ENCODE peak calls at places on chromosomes 2 and 18, in six cellular contexts. One of them, this sample, is unnamed.

GRCh38 chr2:224894356-224894755 is 147.9 kb downstream of the DOCK10 start:
- DNase-seq in GM12891: no peak
- DNase-seq in HepG2: no peak
- DNase-seq in GM12878: peak
- DNase-seq in K562: no peak
- DNase-seq in H1: no peak
- DNase-seq in this sample: no peak

GRCh38 chr2:37797081-37797480 is 125.6 kb upstream of the CDC42EP3 start:
- DNase-seq in HepG2: no peak
- DNase-seq in GM12891: no peak
- DNase-seq in GM12878: no peak
- DNase-seq in K562: no peak
- DNase-seq in H1: no peak
- DNase-seq in this sample: no peak

GRCh38 chr2:148507970-148508369 is 136.6 kb upstream of the EPC2 start:
- DNase-seq in H1: no peak
- DNase-seq in GM12878: no peak
- DNase-seq in GM12891: no peak
- DNase-seq in HepG2: no peak
- DNase-seq in K562: no peak
- DNase-seq in this sample: no peak

GRCh38 chr18:9719421-9719981 is 11.4 kb downstream of the RAB31 start:
- DNase-seq in GM12878: no peak
- DNase-seq in K562: no peak
- DNase-seq in HepG2: no peak
- DNase-seq in GM12891: no peak
- DNase-seq in H1: no peak
- DNase-seq in this sample: no peak

GRCh38 chr2:227473019-227473461 is 1.1 kb downstream of the AGFG1 start:
- DNase-seq in HepG2: no peak
- DNase-seq in K562: no peak
- DNase-seq in GM12891: no peak
- DNase-seq in GM12878: no peak
- DNase-seq in H1: no peak
- DNase-seq in this sample: no peak

GRCh38 chr2:238883315-238884004 is 35.6 kb downstream of the TWIST2 start:
- DNase-seq in GM12891: no peak
- DNase-seq in HepG2: no peak
- DNase-seq in GM12878: no peak
- DNase-seq in H1: no peak
- DNase-seq in K562: no peak
- DNase-seq in this sample: no peak

GRCh38 chr2:233912799-233913423 is 4.3 kb upstream of the TRPM8 start:
- DNase-seq in H1: no peak
- DNase-seq in GM12878: no peak
- DNase-seq in K562: no peak
- DNase-seq in GM12891: no peak
- DNase-seq in HepG2: peak
- DNase-seq in this sample: no peak

GRCh38 chr2:150911766-150912280 is 349.8 kb downstream of the RBM43 start:
- DNase-seq in GM12891: no peak
- DNase-seq in HepG2: peak
- DNase-seq in H1: no peak
- DNase-seq in GM12878: no peak
- DNase-seq in K562: no peak
- DNase-seq in this sample: no peak

GRCh38 chr2:46347649-46348280 is 50.6 kb downstream of the EPAS1 start:
- DNase-seq in GM12891: no peak
- DNase-seq in HepG2: no peak
- DNase-seq in H1: no peak
- DNase-seq in K562: no peak
- DNase-seq in GM12878: no peak
- DNase-seq in this sample: no peak

GRCh38 chr2:131493199-131494018 is 1.2 kb upstream of the MZT2A start:
- DNase-seq in K562: no peak
- DNase-seq in H1: no peak
- DNase-seq in GM12891: no peak
- DNase-seq in GM12878: no peak
- DNase-seq in HepG2: peak
- DNase-seq in this sample: no peak

GRCh38 chr2:21135585-21135984 is 11.8 kb downstream of the TDRD15 start:
- DNase-seq in HepG2: no peak
- DNase-seq in H1: no peak
- DNase-seq in K562: no peak
- DNase-seq in GM12878: no peak
- DNase-seq in GM12891: no peak
- DNase-seq in this sample: no peak

GRCh38 chr18:74804677-74805076 is 207.0 kb downstream of the ZNF407 start:
- DNase-seq in K562: no peak
- DNase-seq in GM12891: no peak
- DNase-seq in H1: no peak
- DNase-seq in GM12878: no peak
- DNase-seq in HepG2: no peak
- DNase-seq in this sample: no peak

GRCh38 chr18:21038201-21038600 is 73.4 kb downstream of the ROCK1 start:
- DNase-seq in H1: no peak
- DNase-seq in GM12878: no peak
- DNase-seq in GM12891: no peak
- DNase-seq in K562: no peak
- DNase-seq in HepG2: no peak
- DNase-seq in this sample: no peak

GRCh38 chr2:4381049-4381448 is 677.7 kb downstream of the DCDC2C start:
- DNase-seq in GM12878: no peak
- DNase-seq in GM12891: no peak
- DNase-seq in HepG2: no peak
- DNase-seq in K562: no peak
- DNase-seq in H1: peak
- DNase-seq in this sample: no peak

GRCh38 chr2:206477296-206477695 is 34.0 kb downstream of the ADAM23 start:
- DNase-seq in H1: no peak
- DNase-seq in K562: no peak
- DNase-seq in GM12891: no peak
- DNase-seq in HepG2: no peak
- DNase-seq in GM12878: no peak
- DNase-seq in this sample: no peak

GRCh38 chr2:128277961-128278681 is 40.5 kb downstream of the HS6ST1 start:
- DNase-seq in GM12891: no peak
- DNase-seq in GM12878: no peak
- DNase-seq in HepG2: no peak
- DNase-seq in K562: no peak
- DNase-seq in H1: no peak
- DNase-seq in this sample: no peak

GRCh38 chr2:150478206-150478974 is 9.1 kb downstream of the RND3 start:
- DNase-seq in HepG2: no peak
- DNase-seq in H1: no peak
- DNase-seq in GM12878: no peak
- DNase-seq in K562: no peak
- DNase-seq in GM12891: no peak
- DNase-seq in this sample: no peak

GRCh38 chr2:202375006-202375610 is 1.0 kb upstream of the BMPR2 start:
- DNase-seq in H1: no peak
- DNase-seq in GM12878: no peak
- DNase-seq in K562: no peak
- DNase-seq in HepG2: peak
- DNase-seq in GM12891: no peak
- DNase-seq in this sample: peak

GRCh38 chr2:239161711-239162140 is 239.1 kb downstream of the HDAC4 start:
- DNase-seq in GM12891: no peak
- DNase-seq in HepG2: no peak
- DNase-seq in GM12878: no peak
- DNase-seq in H1: no peak
- DNase-seq in K562: no peak
- DNase-seq in this sample: no peak

DNA sequence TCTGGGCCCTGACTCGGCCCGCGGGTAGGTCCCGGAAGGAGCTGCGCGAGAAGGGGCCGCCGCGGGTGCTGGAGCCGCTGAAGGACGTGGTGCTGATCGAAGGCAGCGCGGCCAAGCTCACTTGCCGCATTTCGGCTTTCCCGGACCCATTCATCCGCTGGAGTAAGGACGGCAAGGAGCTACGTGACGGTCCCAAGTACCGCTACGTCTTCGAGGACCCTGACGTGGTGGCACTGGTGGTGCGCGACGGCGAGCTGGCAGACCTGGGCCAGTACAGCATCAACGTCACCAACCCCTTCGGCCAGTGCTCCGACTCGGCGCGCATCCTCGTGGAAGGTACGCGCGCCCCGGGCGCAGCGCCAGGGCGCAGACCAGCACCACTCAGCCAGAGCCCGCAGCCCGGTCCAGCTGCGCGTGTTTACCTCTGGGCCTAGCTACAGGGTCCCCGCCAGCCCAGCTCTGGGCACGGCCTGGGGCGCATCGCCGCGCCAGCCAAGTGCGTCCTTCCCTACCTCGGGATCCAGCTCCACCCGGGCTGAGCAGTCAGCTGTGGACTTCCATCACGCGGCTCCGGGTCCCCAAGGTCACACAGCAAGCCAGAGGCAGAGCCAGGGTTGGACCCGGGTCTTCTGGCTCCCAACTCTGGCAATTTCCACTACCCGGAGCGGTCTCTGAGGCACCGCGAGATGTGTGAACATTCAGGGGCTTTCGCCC is 1.8 kb upstream of the GMPPA start:
- DNase-seq in HepG2: no peak
- DNase-seq in H1: no peak
- DNase-seq in GM12878: no peak
- DNase-seq in K562: no peak
- DNase-seq in GM12891: no peak
- DNase-seq in this sample: no peak
- TF ChIP-seq POLR2AphosphoS5 in HepG2: no peak
- TF ChIP-seq POLR2AphosphoS5 in H1: no peak
- TF ChIP-seq POLR2AphosphoS5 in GM12878: no peak
- TF ChIP-seq POLR2AphosphoS5 in K562: no peak
- TF ChIP-seq POLR2AphosphoS5 in GM12891: no peak
- TF ChIP-seq POLR2AphosphoS5 in this sample: no peak

GRCh38 chr2:95077893-95078603 is 43.6 kb downstream of the MRPS5 start:
- DNase-seq in K562: no peak
- DNase-seq in HepG2: no peak
- DNase-seq in GM12891: no peak
- DNase-seq in H1: no peak
- DNase-seq in GM12878: no peak
- DNase-seq in this sample: no peak

GRCh38 chr2:95086017-95086416 is 35.6 kb downstream of the MRPS5 start:
- DNase-seq in GM12878: no peak
- DNase-seq in H1: no peak
- DNase-seq in HepG2: no peak
- DNase-seq in GM12891: no peak
- DNase-seq in K562: no peak
- DNase-seq in this sample: no peak

GRCh38 chr2:95087379-95087778 is 34.2 kb downstream of the MRPS5 start:
- DNase-seq in K562: no peak
- DNase-seq in GM12878: no peak
- DNase-seq in HepG2: no peak
- DNase-seq in H1: no peak
- DNase-seq in GM12891: no peak
- DNase-seq in this sample: no peak

GRCh38 chr2:95079455-95079776 is 42.2 kb downstream of the MRPS5 start:
- DNase-seq in H1: no peak
- DNase-seq in GM12891: no peak
- DNase-seq in K562: no peak
- DNase-seq in HepG2: no peak
- DNase-seq in GM12878: no peak
- DNase-seq in this sample: no peak

GRCh38 chr2:95082479-95082878 is 39.1 kb downstream of the MRPS5 start:
- DNase-seq in K562: no peak
- DNase-seq in H1: no peak
- DNase-seq in HepG2: no peak
- DNase-seq in GM12878: no peak
- DNase-seq in GM12891: no peak
- DNase-seq in this sample: no peak
- TF ChIP-seq POLR2A in K562: no peak
- TF ChIP-seq POLR2A in H1: no peak
- TF ChIP-seq POLR2A in HepG2: no peak
- TF ChIP-seq POLR2A in GM12878: no peak
- TF ChIP-seq POLR2A in GM12891: no peak
- TF ChIP-seq POLR2A in this sample: no peak

GRCh38 chr2:40535891-40536290 is 84.0 kb upstream of the SLC8A1 start:
- DNase-seq in GM12878: no peak
- DNase-seq in H1: no peak
- DNase-seq in HepG2: no peak
- DNase-seq in GM12891: no peak
- DNase-seq in K562: no peak
- DNase-seq in this sample: no peak

GRCh38 chr2:40528564-40528963 is 76.7 kb upstream of the SLC8A1 start:
- DNase-seq in HepG2: no peak
- DNase-seq in GM12878: no peak
- DNase-seq in GM12891: no peak
- DNase-seq in H1: no peak
- DNase-seq in K562: no peak
- DNase-seq in this sample: no peak

GRCh38 chr2:40540026-40540425 is 88.1 kb upstream of the SLC8A1 start:
- DNase-seq in H1: no peak
- DNase-seq in K562: no peak
- DNase-seq in GM12891: no peak
- DNase-seq in GM12878: no peak
- DNase-seq in HepG2: no peak
- DNase-seq in this sample: no peak

GRCh38 chr2:40531359-40531758 is 79.5 kb upstream of the SLC8A1 start:
- DNase-seq in GM12878: no peak
- DNase-seq in GM12891: no peak
- DNase-seq in H1: no peak
- DNase-seq in K562: no peak
- DNase-seq in HepG2: no peak
- DNase-seq in this sample: no peak

DNA sequence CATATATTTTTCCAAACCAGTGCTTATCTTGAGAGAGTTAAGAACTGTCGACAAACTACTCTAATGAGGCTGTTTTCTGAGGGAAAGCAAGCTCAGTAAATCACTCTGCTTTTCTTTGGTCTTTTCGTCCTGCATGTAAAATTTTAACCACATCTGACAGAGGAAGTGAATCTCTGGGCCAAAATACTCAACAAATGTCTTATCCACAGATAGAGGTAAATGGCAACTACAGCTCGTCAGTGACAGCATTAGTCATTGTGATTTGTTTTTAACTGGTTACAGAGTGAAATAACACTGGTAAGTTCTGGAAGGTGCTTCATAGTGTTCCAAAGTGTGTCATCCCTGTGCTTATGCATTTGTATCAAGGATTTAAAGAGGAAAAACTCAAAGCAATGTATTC is 82.6 kb upstream of the SLC8A1 start:
- DNase-seq in K562: no peak
- DNase-seq in GM12891: no peak
- DNase-seq in H1: no peak
- DNase-seq in GM12878: no peak
- DNase-seq in HepG2: no peak
- DNase-seq in this sample: no peak
- TF ChIP-seq TAF1 in K562: no peak
- TF ChIP-seq TAF1 in GM12891: no peak
- TF ChIP-seq TAF1 in H1: no peak
- TF ChIP-seq TAF1 in GM12878: no peak
- TF ChIP-seq TAF1 in HepG2: no peak
- TF ChIP-seq TAF1 in this sample: no peak

DNA sequence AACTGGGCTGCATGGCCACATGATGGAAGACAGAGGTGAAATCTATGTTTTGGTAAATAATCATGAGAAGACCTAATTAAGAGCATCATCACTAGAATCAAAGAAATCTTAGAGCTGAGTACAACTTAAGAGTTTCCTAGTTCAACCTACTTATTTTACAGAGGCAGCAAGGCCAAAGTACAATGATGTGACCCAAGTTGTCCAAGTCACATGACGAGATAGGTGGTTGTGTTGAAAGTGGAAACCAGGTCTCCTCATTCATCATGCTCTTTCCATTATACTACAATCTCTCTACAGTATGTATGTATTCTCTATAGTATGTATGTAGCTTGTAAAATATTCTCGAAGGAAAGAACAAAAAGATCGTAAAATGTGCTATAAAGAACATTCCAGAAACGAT is 894.9 kb upstream of the FSHR start:
- DNase-seq in K562: no peak
- DNase-seq in H1: no peak
- DNase-seq in GM12878: no peak
- DNase-seq in GM12891: no peak
- DNase-seq in HepG2: no peak
- DNase-seq in this sample: no peak
- TF ChIP-seq POLR2AphosphoS5 in K562: no peak
- TF ChIP-seq POLR2AphosphoS5 in H1: no peak
- TF ChIP-seq POLR2AphosphoS5 in GM12878: no peak
- TF ChIP-seq POLR2AphosphoS5 in GM12891: no peak
- TF ChIP-seq POLR2AphosphoS5 in HepG2: no peak
- TF ChIP-seq POLR2AphosphoS5 in this sample: no peak